ENCODE peak calls at places on chromosome 6, in ten cellular contexts. X is PC-3, J is H7, Z is IMR-90, A is fibroblast of pulmonary artery, R is tibial artery, U is adipocyte, F is esophagus squamous epithelium, E is sigmoid colon, D is right lobe of liver. N is an unnamed sample.

GRCh38 chr6:43803055-43803782 is 33.2 kb downstream of the VEGFA start:
- DNase-seq in U (peak), Z (no peak), F (no peak), D (no peak), J (no peak), E (no peak), A (peak), X (no peak), R (no peak), N (peak)

GRCh38 chr6:4017847-4018193 is 61.1 kb downstream of the FAM217A start:
- DNase-seq in F (no peak), D (no peak), R (no peak), X (peak), A (peak), E (no peak), U (peak), Z (peak), J (peak), N (peak)

GRCh38 chr6:131615275-131615674 is 12.8 kb downstream of the MED23 start:
- DNase-seq in X (no peak), A (no peak), R (no peak), D (no peak), F (no peak), Z (no peak), J (no peak), E (no peak), U (no peak), N (no peak)

GRCh38 chr6:1313755-1314503 is 2.0 kb downstream of the FOXQ1 start:
- DNase-seq in D (peak), U (no peak), X (peak), F (no peak), A (no peak), J (peak), E (no peak), Z (no peak), R (no peak), N (no peak)

GRCh38 chr6:15299430-15300131 is 53.7 kb downstream of the JARID2 start:
- DNase-seq in A (peak), Z (peak), R (peak), X (peak), U (peak), F (no peak), D (no peak), E (peak), J (no peak), N (peak)

GRCh38 chr6:155278319-155279049 is 14.7 kb downstream of the CLDN20 start:
- DNase-seq in U (no peak), D (no peak), J (no peak), A (no peak), X (no peak), E (no peak), F (no peak), R (no peak), Z (no peak), N (no peak)

GRCh38 chr6:144619983-144620382 is 334.8 kb downstream of the UTRN start:
- DNase-seq in A (no peak), R (no peak), Z (peak), E (no peak), X (no peak), U (no peak), J (no peak), F (no peak), D (no peak), N (no peak)

GRCh38 chr6:145704153-145704781 is 31.1 kb downstream of the EPM2A start:
- DNase-seq in J (no peak), F (no peak), A (peak), D (no peak), X (peak), R (no peak), Z (peak), E (no peak), U (peak), N (peak)

GRCh38 chr6:77457720-77458349 is 5.5 kb downstream of the HTR1B start:
- DNase-seq in F (no peak), X (peak), D (peak), A (peak), J (peak), E (peak), Z (peak), U (peak), R (peak), N (peak)

GRCh38 chr6:81808834-81809598 is 56.5 kb upstream of the TENT5A start:
- DNase-seq in Z (no peak), A (peak), X (no peak), R (no peak), F (no peak), U (no peak), J (no peak), D (no peak), E (no peak), N (peak)

GRCh38 chr6:82862543-82862942 is 203.1 kb downstream of the UBE3D start:
- DNase-seq in R (no peak), F (no peak), D (no peak), Z (peak), U (peak), E (no peak), X (peak), J (no peak), A (peak), N (peak)

GRCh38 chr6:35283361-35283760 is 14.3 kb upstream of the DEF6 start:
- DNase-seq in U (no peak), Z (no peak), F (no peak), R (no peak), A (no peak), D (no peak), X (no peak), E (no peak), J (no peak), N (no peak)

GRCh38 chr6:64186562-64186961 is 551.0 kb downstream of the PHF3 start:
- DNase-seq in R (no peak), X (no peak), D (no peak), F (no peak), Z (no peak), U (no peak), A (no peak), E (no peak), J (no peak), N (no peak)

GRCh38 chr6:168293641-168294530 is 25.7 kb downstream of the DACT2 start:
- DNase-seq in U (no peak), R (peak), E (no peak), F (no peak), X (no peak), Z (no peak), D (peak), A (peak), J (no peak), N (no peak)

GRCh38 chr6:72850469-72850868 is 228.6 kb downstream of the KCNQ5 start:
- DNase-seq in D (no peak), U (no peak), Z (no peak), J (no peak), X (no peak), E (no peak), R (no peak), F (no peak), A (no peak), N (no peak)

GRCh38 chr6:51675020-51675419 is 412.4 kb downstream of the PKHD1 start:
- DNase-seq in U (no peak), J (no peak), F (no peak), Z (no peak), E (no peak), R (no peak), A (no peak), D (no peak), X (no peak), N (no peak)

GRCh38 chr6:7414811-7415210 is 25.2 kb downstream of the RIOK1 start:
- DNase-seq in Z (peak), R (no peak), F (no peak), X (peak), J (no peak), D (no peak), E (no peak), U (no peak), A (peak), N (peak)

GRCh38 chr6:100685747-100686146 is 195.4 kb downstream of the ASCC3 start:
- DNase-seq in D (no peak), J (no peak), U (no peak), Z (peak), R (no peak), F (no peak), A (no peak), E (no peak), X (no peak), N (no peak)

GRCh38 chr6:43772571-43773049 is 2.6 kb downstream of the VEGFA start:
- DNase-seq in R (no peak), E (peak), X (no peak), A (no peak), Z (no peak), U (peak), J (peak), F (no peak), D (no peak), N (no peak)

GRCh38 chr6:138971601-138972000 is 16.5 kb downstream of the REPS1 start:
- DNase-seq in F (no peak), X (no peak), R (no peak), U (no peak), A (peak), D (no peak), J (no peak), E (no peak), Z (peak), N (peak)

GRCh38 chr6:118708736-118709135 is 57.3 kb upstream of the CEP85L start:
- DNase-seq in Z (peak), E (no peak), J (no peak), X (peak), D (no peak), F (no peak), U (peak), A (peak), R (no peak), N (peak)

GRCh38 chr6:157143885-157144795 is 179.2 kb downstream of the TMEM242 start:
- DNase-seq in J (no peak), E (no peak), X (no peak), D (no peak), R (no peak), F (no peak), A (peak), Z (peak), U (peak), N (peak)

GRCh38 chr6:17602888-17603287 is 2.8 kb downstream of the FAM8A1 start:
- DNase-seq in E (no peak), Z (no peak), J (no peak), X (no peak), A (no peak), R (no peak), F (no peak), U (no peak), D (no peak), N (no peak)
- H3K4me3 ChIP-seq in E (no peak), Z (no peak), J (no peak), X (no peak), A (no peak), R (no peak), F (no peak), U (no peak), D (peak), N (no peak)

GRCh38 chr6:130211697-130212096 is 11.1 kb downstream of the SAMD3 start:
- DNase-seq in F (no peak), D (no peak), J (no peak), X (no peak), E (no peak), R (no peak), U (no peak), Z (no peak), A (no peak), N (no peak)

GRCh38 chr6:130207979-130208649 is 14.6 kb downstream of the SAMD3 start:
- DNase-seq in D (no peak), Z (no peak), E (no peak), R (no peak), X (no peak), F (no peak), J (no peak), A (no peak), U (no peak), N (no peak)

GRCh38 chr6:130216630-130217029 is 6.1 kb downstream of the SAMD3 start:
- DNase-seq in Z (no peak), X (no peak), J (no peak), U (no peak), R (no peak), E (no peak), D (no peak), A (no peak), F (no peak), N (no peak)

GRCh38 chr6:130215526-130215925 is 7.2 kb downstream of the SAMD3 start:
- DNase-seq in U (no peak), F (no peak), D (no peak), A (no peak), Z (no peak), E (no peak), J (peak), R (no peak), X (no peak), N (no peak)

GRCh38 chr6:130212215-130212874 is 10.4 kb downstream of the SAMD3 start:
- DNase-seq in D (no peak), U (peak), J (no peak), E (no peak), X (no peak), Z (no peak), R (no peak), A (no peak), F (no peak), N (no peak)
- H3K4me3 ChIP-seq in D (no peak), U (no peak), J (no peak), E (no peak), X (no peak), Z (no peak), R (no peak), A (no peak), F (no peak), N (no peak)

GRCh38 chr6:37126961-37127360 is 43.0 kb upstream of the PIM1 start:
- DNase-seq in Z (no peak), J (no peak), F (no peak), A (no peak), R (no peak), X (no peak), U (no peak), E (no peak), D (no peak), N (no peak)
- H3K4me3 ChIP-seq in Z (no peak), J (no peak), F (no peak), A (no peak), R (no peak), X (no peak), U (no peak), E (no peak), D (no peak), N (no peak)

GRCh38 chr6:146961831-146962230 is 242.4 kb upstream of the STXBP5 start:
- DNase-seq in U (no peak), Z (no peak), A (no peak), X (no peak), J (no peak), R (no peak), E (no peak), D (no peak), F (no peak), N (no peak)
- H3K4me3 ChIP-seq in U (no peak), Z (no peak), A (no peak), X (no peak), J (no peak), R (no peak), E (no peak), D (no peak), F (no peak), N (no peak)

GRCh38 chr6:98325366-98325765 is 509.0 kb upstream of the POU3F2 start:
- DNase-seq in D (no peak), E (no peak), A (no peak), Z (no peak), X (no peak), R (no peak), F (no peak), J (no peak), U (no peak), N (no peak)

GRCh38 chr6:98323605-98324004 is 510.8 kb upstream of the POU3F2 start:
- DNase-seq in Z (no peak), E (no peak), F (no peak), X (no peak), A (no peak), J (no peak), D (no peak), R (no peak), U (no peak), N (no peak)

DNA sequence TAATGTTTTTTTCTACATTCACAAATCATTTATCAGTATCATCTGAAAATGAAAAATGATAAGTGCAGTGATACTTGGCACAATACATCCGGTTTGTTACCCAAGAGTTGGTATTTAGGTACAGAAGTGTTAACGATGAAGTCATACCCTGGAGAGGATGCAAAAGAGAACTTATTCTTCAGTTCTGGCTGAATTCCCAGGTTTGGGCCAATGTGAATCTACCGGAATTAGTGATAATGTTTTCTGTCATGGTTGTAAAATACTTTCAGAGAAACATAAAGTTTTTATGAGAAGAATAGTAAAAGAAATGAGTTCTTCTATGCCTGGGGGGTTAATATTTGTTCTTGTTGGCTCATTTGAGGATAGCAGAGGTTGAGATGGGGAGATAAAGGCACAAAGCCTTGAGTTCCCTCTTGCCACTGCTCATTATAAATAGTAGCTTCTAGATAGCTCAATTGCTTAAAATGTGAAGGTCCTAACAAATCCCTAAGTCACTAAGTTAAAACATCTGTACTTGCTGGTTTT is 509.9 kb upstream of the POU3F2 start:
- DNase-seq in U (no peak), X (peak), R (no peak), E (no peak), J (no peak), Z (no peak), A (no peak), D (no peak), F (no peak), N (no peak)
- H3K4me3 ChIP-seq in U (no peak), X (no peak), R (no peak), E (no peak), J (no peak), Z (no peak), A (no peak), D (no peak), F (no peak), N (no peak)

DNA sequence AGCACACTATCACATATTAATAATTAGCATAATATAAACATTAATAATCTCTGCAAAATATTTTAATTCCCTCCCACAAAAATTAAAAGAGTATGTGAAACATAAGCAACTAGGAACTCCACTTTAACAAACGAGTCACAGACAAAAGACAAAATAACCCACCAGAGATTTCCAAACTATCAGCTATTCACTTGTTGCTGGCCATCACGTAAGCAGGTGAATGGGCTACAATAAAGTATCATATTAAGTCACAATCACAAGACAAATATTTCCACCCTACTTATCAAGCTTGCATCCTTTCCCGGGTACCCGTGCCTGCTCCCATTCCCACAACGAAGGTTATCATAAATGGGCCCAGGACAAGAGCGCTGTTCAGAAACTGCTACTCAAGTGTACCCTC is 2.5 kb downstream of the HDAC2 start:
- DNase-seq in U (no peak), A (no peak), D (no peak), F (no peak), Z (no peak), X (no peak), J (no peak), R (no peak), E (no peak), N (no peak)
- H3K4me3 ChIP-seq in U (peak), A (peak), D (no peak), F (no peak), Z (peak), X (peak), J (peak), R (no peak), E (no peak), N (peak)

GRCh38 chr6:70414813-70415212 is 1.5 kb downstream of the FAM135A start:
- DNase-seq in U (peak), D (no peak), X (no peak), A (no peak), Z (no peak), R (no peak), E (no peak), F (no peak), J (no peak), N (peak)

GRCh38 chr6:70413114-70413828 is at the start of gene FAM135A:
- DNase-seq in Z (peak), A (peak), J (peak), D (peak), U (peak), R (peak), X (peak), F (peak), E (peak), N (peak)

GRCh38 chr6:70413829-70414494 is 654 bp downstream of the FAM135A start:
- DNase-seq in E (no peak), D (peak), J (peak), Z (no peak), X (peak), U (peak), R (no peak), A (no peak), F (no peak), N (peak)

GRCh38 chr6:70415247-70415646 is 1.9 kb downstream of the FAM135A start:
- DNase-seq in D (no peak), J (no peak), X (no peak), U (no peak), R (no peak), F (no peak), A (no peak), E (no peak), Z (no peak), N (no peak)

DNA sequence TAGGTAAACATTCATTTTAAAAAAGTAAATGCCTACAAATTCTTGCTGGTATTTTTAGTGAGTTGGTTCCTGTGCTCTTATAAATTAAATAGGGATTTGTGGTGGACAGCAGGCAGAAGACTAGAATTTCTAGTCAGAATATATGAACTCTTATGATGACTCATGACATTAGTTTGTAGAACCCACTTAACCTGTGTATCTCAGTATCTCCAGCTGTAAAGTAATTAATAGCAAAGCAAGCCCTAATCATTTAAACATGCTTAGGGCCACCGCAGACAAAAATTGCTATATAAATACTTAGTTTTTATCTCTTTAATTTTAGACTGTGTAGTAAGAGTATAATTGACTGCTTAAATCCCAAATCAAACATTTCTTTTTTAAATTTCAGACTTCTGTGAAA is 2.4 kb downstream of the FAM135A start:
- DNase-seq in F (no peak), R (no peak), E (no peak), A (no peak), X (peak), J (no peak), Z (no peak), U (peak), D (no peak), N (no peak)
- H3K4me3 ChIP-seq in F (peak), R (no peak), E (no peak), A (no peak), X (peak), J (no peak), Z (no peak), U (no peak), D (no peak), N (no peak)

DNA sequence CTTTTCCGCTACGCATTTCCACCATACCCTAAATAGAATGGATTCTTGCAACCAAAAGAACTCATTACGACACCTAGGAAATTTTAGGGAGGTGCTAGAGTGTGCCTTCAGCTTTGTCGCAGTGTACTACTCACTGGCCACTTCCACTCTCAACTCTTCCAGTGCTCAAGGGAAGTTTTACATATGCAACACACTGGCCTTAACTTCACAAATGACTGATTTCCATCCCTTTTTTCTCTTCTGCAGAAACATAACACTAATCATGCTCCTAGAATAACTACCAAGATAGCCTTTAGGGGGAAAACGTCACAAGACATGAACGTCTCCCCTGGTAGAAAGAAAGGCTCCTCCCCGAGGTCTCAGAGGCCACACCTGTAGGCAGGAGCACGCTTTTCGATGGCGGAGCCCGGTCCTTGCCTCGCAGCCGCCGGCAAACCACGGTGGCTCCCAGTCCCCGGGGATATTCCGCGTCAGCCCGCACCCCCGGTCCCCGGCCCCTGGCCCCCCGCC is 584 bp downstream of the LYRM4 start:
- DNase-seq in R (no peak), U (peak), Z (peak), F (peak), A (peak), E (peak), D (peak), X (peak), J (peak), N (peak)
- H3K4me3 ChIP-seq in R (peak), U (peak), Z (peak), F (peak), A (peak), E (peak), D (peak), X (peak), J (peak), N (peak)